ENCODE peak calls at places on chromosomes 6 and 20, in nine cellular contexts. One of them, this sample, is unnamed.

GRCh38 chr6:11595903-11596302 is 58.4 kb downstream of the TMEM170B start:
- DNase-seq in neuronal stem cell: no peak
- DNase-seq in mammary epithelial cell: no peak
- DNase-seq in left ventricle myocardium inferior: no peak
- DNase-seq in sigmoid colon: no peak
- DNase-seq in A673: peak; percentile 37
- DNase-seq in colonic mucosa: no peak
- DNase-seq in GM12878: no peak
- DNase-seq in uterus: no peak
- DNase-seq in this sample: no peak

GRCh38 chr6:163296835-163297519 is 117.5 kb upstream of the QKI start:
- DNase-seq in neuronal stem cell: no peak
- DNase-seq in mammary epithelial cell: no peak
- DNase-seq in left ventricle myocardium inferior: no peak
- DNase-seq in sigmoid colon: no peak
- DNase-seq in A673: no peak
- DNase-seq in colonic mucosa: no peak
- DNase-seq in GM12878: no peak
- DNase-seq in uterus: no peak
- DNase-seq in this sample: no peak

GRCh38 chr6:17115251-17116089 is 13.6 kb downstream of the STMND1 start:
- DNase-seq in neuronal stem cell: no peak
- DNase-seq in mammary epithelial cell: peak; percentile 79
- DNase-seq in left ventricle myocardium inferior: no peak
- DNase-seq in sigmoid colon: no peak
- DNase-seq in A673: no peak
- DNase-seq in colonic mucosa: no peak
- DNase-seq in GM12878: no peak
- DNase-seq in uterus: no peak
- DNase-seq in this sample: peak; percentile 70

GRCh38 chr6:106514281-106514885 is 114.9 kb downstream of the RTN4IP1 start:
- DNase-seq in neuronal stem cell: no peak
- DNase-seq in mammary epithelial cell: peak; percentile 40
- DNase-seq in left ventricle myocardium inferior: no peak
- DNase-seq in sigmoid colon: no peak
- DNase-seq in A673: no peak
- DNase-seq in colonic mucosa: no peak
- DNase-seq in GM12878: no peak
- DNase-seq in uterus: no peak
- DNase-seq in this sample: no peak

GRCh38 chr6:84921891-84922290 is 157.5 kb upstream of the TBX18 start:
- DNase-seq in neuronal stem cell: no peak
- DNase-seq in mammary epithelial cell: no peak
- DNase-seq in left ventricle myocardium inferior: no peak
- DNase-seq in sigmoid colon: no peak
- DNase-seq in A673: no peak
- DNase-seq in colonic mucosa: no peak
- DNase-seq in GM12878: no peak
- DNase-seq in uterus: no peak
- DNase-seq in this sample: no peak

GRCh38 chr6:149694926-149695325 is 23.0 kb downstream of the LATS1 start:
- DNase-seq in neuronal stem cell: no peak
- DNase-seq in mammary epithelial cell: no peak
- DNase-seq in left ventricle myocardium inferior: no peak
- DNase-seq in sigmoid colon: no peak
- DNase-seq in A673: no peak
- DNase-seq in colonic mucosa: no peak
- DNase-seq in GM12878: no peak
- DNase-seq in uterus: no peak
- DNase-seq in this sample: no peak

GRCh38 chr20:53884859-53885654 is 185.3 kb downstream of the BCAS1 start:
- DNase-seq in neuronal stem cell: no peak
- DNase-seq in mammary epithelial cell: no peak
- DNase-seq in left ventricle myocardium inferior: no peak
- DNase-seq in sigmoid colon: no peak
- DNase-seq in A673: no peak
- DNase-seq in colonic mucosa: no peak
- DNase-seq in GM12878: no peak
- DNase-seq in uterus: no peak
- DNase-seq in this sample: no peak

GRCh38 chr20:60053125-60053812 is 95.0 kb downstream of the CDH26 start:
- DNase-seq in neuronal stem cell: no peak
- DNase-seq in mammary epithelial cell: no peak
- DNase-seq in left ventricle myocardium inferior: no peak
- DNase-seq in sigmoid colon: no peak
- DNase-seq in A673: no peak
- DNase-seq in colonic mucosa: no peak
- DNase-seq in GM12878: no peak
- DNase-seq in uterus: no peak
- DNase-seq in this sample: no peak

GRCh38 chr6:56199956-56200355 is 47.4 kb downstream of the COL21A1 start:
- DNase-seq in neuronal stem cell: no peak
- DNase-seq in mammary epithelial cell: peak; percentile 52
- DNase-seq in left ventricle myocardium inferior: no peak
- DNase-seq in sigmoid colon: no peak
- DNase-seq in A673: no peak
- DNase-seq in colonic mucosa: no peak
- DNase-seq in GM12878: no peak
- DNase-seq in uterus: no peak
- DNase-seq in this sample: no peak

DNA sequence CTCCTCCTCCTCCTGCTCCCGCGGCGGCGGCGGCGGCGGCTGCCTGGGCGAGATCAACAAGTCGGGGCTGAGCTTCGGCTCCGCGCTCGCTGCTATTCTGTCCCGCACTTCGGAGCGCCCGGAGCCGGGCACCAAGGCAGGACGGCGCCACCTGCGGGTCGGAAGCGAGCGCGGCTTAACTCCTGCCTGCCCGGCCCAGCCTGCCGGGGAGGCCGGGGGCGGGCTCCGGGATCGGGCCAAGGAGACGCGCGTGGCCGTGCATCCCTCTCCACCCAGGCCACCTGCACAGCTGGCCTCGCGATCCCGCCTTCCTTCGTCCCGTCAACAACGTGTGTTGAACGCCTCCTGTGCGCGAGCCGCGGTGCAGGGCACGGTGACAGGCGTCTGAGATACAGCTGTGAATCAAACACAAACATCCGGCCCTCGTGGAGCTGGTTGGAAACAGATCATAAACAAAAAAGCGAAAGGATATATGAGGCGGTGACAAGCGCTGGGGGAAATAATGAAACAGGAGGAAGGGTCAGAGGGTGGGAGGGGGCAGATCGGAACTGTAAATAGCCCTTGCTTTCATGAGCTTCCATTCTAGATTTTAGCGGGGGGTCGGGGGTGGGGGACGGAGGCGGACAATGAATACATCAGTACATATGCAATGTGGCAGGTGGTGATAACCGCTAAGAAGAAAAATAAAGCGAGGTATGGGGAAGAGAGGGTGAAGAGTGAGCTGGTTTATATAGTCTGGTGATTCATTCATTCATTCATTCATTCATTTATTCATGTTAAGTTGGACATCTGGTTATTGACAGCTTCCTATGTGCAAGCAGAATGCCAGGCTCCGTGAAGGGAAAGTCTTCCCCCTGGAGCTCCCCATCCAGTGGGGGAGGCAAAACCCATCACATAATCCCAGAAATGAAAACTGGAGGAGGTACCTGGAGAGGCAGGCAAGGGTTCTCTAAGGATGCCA is 2.0 kb upstream of the KCNB1 start:
- DNase-seq in neuronal stem cell: peak; percentile 84
- DNase-seq in mammary epithelial cell: peak; percentile 73
- DNase-seq in left ventricle myocardium inferior: peak; percentile 78
- DNase-seq in sigmoid colon: peak; percentile 92
- DNase-seq in A673: peak; percentile 86
- DNase-seq in colonic mucosa: peak; percentile 64
- DNase-seq in GM12878: no peak
- DNase-seq in uterus: peak; percentile 83
- DNase-seq in this sample: peak; percentile 90
- H3K27me3 ChIP-seq in neuronal stem cell: peaks cover 17% of the 10 kb centered on the region
- H3K27me3 ChIP-seq in mammary epithelial cell: peaks cover 4% of the 10 kb centered on the region
- H3K27me3 ChIP-seq in left ventricle myocardium inferior: peaks cover 78% of the 10 kb centered on the region
- H3K27me3 ChIP-seq in sigmoid colon: peaks cover 3% of the 10 kb centered on the region
- H3K27me3 ChIP-seq in A673: peaks cover 74% of the 10 kb centered on the region
- H3K27me3 ChIP-seq in colonic mucosa: peaks cover 23% of the 10 kb centered on the region
- H3K27me3 ChIP-seq in GM12878: peaks cover 7% of the 10 kb centered on the region
- H3K27me3 ChIP-seq in uterus: no peaks in the 10 kb centered on the region
- H3K27me3 ChIP-seq in this sample: no peaks in the 10 kb centered on the region

DNA sequence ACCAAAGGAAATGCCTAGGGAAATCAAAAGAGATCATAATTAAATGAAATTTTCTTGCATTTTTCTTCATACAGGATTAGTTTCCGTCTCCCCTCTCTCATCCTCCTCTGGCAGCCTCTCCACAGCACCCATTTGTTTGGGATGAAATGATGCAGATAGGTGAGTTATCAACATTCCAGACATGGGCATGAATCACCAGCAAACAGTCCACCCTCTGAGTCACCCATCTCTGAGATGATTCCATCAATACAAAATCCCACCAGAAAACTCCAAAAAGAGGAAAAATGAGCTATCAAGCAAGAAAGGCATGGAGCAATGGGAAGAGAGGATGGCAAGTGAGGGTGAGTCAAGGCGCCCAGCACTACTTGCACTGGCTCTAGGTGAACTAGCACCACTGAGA is 11.4 kb downstream of the MC3R start:
- DNase-seq in neuronal stem cell: no peak
- DNase-seq in mammary epithelial cell: peak; percentile 11
- DNase-seq in left ventricle myocardium inferior: no peak
- DNase-seq in sigmoid colon: no peak
- DNase-seq in A673: no peak
- DNase-seq in colonic mucosa: no peak
- DNase-seq in GM12878: no peak
- DNase-seq in uterus: no peak
- DNase-seq in this sample: no peak
- H3K9me3 ChIP-seq in neuronal stem cell: no peaks in the 10 kb centered on the region
- H3K9me3 ChIP-seq in mammary epithelial cell: no peaks in the 10 kb centered on the region
- H3K9me3 ChIP-seq in left ventricle myocardium inferior: no peaks in the 10 kb centered on the region
- H3K9me3 ChIP-seq in sigmoid colon: no peaks in the 10 kb centered on the region
- H3K9me3 ChIP-seq in A673: no peaks in the 10 kb centered on the region
- H3K9me3 ChIP-seq in colonic mucosa: no peaks in the 10 kb centered on the region
- H3K9me3 ChIP-seq in GM12878: no peaks in the 10 kb centered on the region
- H3K9me3 ChIP-seq in uterus: no peaks in the 10 kb centered on the region
- H3K9me3 ChIP-seq in this sample: no peaks in the 10 kb centered on the region

GRCh38 chr6:3263091-3263490 is 4.3 kb downstream of the PSMG4 start:
- DNase-seq in neuronal stem cell: no peak
- DNase-seq in mammary epithelial cell: no peak
- DNase-seq in left ventricle myocardium inferior: no peak
- DNase-seq in sigmoid colon: no peak
- DNase-seq in A673: no peak
- DNase-seq in colonic mucosa: no peak
- DNase-seq in GM12878: no peak
- DNase-seq in uterus: no peak
- DNase-seq in this sample: no peak
- H3K36me3 ChIP-seq in neuronal stem cell: peaks cover 19% of the 10 kb centered on the region
- H3K36me3 ChIP-seq in mammary epithelial cell: peaks cover 6% of the 10 kb centered on the region
- H3K36me3 ChIP-seq in left ventricle myocardium inferior: peaks cover 23% of the 10 kb centered on the region
- H3K36me3 ChIP-seq in sigmoid colon: no peaks in the 10 kb centered on the region
- H3K36me3 ChIP-seq in A673: peaks cover 20% of the 10 kb centered on the region
- H3K36me3 ChIP-seq in colonic mucosa: no peaks in the 10 kb centered on the region
- H3K36me3 ChIP-seq in GM12878: peaks cover 13% of the 10 kb centered on the region
- H3K36me3 ChIP-seq in uterus: no peaks in the 10 kb centered on the region
- H3K36me3 ChIP-seq in this sample: peaks cover 6% of the 10 kb centered on the region

GRCh38 chr6:165849539-165850430 is 186.7 kb upstream of the PDE10A start:
- DNase-seq in neuronal stem cell: no peak
- DNase-seq in mammary epithelial cell: no peak
- DNase-seq in left ventricle myocardium inferior: no peak
- DNase-seq in sigmoid colon: peak; percentile 79
- DNase-seq in A673: no peak
- DNase-seq in colonic mucosa: no peak
- DNase-seq in GM12878: no peak
- DNase-seq in uterus: peak; percentile 50
- DNase-seq in this sample: no peak
- H3K27me3 ChIP-seq in neuronal stem cell: peaks cover 6% of the 10 kb centered on the region
- H3K27me3 ChIP-seq in mammary epithelial cell: no peaks in the 10 kb centered on the region
- H3K27me3 ChIP-seq in left ventricle myocardium inferior: peaks cover 37% of the 10 kb centered on the region
- H3K27me3 ChIP-seq in sigmoid colon: peaks cover 31% of the 10 kb centered on the region
- H3K27me3 ChIP-seq in A673: peaks cover 81% of the 10 kb centered on the region
- H3K27me3 ChIP-seq in colonic mucosa: peaks cover 19% of the 10 kb centered on the region
- H3K27me3 ChIP-seq in GM12878: no peaks in the 10 kb centered on the region
- H3K27me3 ChIP-seq in uterus: peaks cover 3% of the 10 kb centered on the region
- H3K27me3 ChIP-seq in this sample: no peaks in the 10 kb centered on the region

GRCh38 chr6:41445268-41445667 is 100.9 kb upstream of the FOXP4 start:
- DNase-seq in neuronal stem cell: no peak
- DNase-seq in mammary epithelial cell: no peak
- DNase-seq in left ventricle myocardium inferior: no peak
- DNase-seq in sigmoid colon: no peak
- DNase-seq in A673: peak; percentile 57
- DNase-seq in colonic mucosa: no peak
- DNase-seq in GM12878: no peak
- DNase-seq in uterus: no peak
- DNase-seq in this sample: no peak
- H3K9me3 ChIP-seq in neuronal stem cell: no peaks in the 10 kb centered on the region
- H3K9me3 ChIP-seq in mammary epithelial cell: no peaks in the 10 kb centered on the region
- H3K9me3 ChIP-seq in left ventricle myocardium inferior: no peaks in the 10 kb centered on the region
- H3K9me3 ChIP-seq in sigmoid colon: no peaks in the 10 kb centered on the region
- H3K9me3 ChIP-seq in A673: no peaks in the 10 kb centered on the region
- H3K9me3 ChIP-seq in colonic mucosa: no peaks in the 10 kb centered on the region
- H3K9me3 ChIP-seq in GM12878: no peaks in the 10 kb centered on the region
- H3K9me3 ChIP-seq in uterus: no peaks in the 10 kb centered on the region
- H3K9me3 ChIP-seq in this sample: no peaks in the 10 kb centered on the region

DNA sequence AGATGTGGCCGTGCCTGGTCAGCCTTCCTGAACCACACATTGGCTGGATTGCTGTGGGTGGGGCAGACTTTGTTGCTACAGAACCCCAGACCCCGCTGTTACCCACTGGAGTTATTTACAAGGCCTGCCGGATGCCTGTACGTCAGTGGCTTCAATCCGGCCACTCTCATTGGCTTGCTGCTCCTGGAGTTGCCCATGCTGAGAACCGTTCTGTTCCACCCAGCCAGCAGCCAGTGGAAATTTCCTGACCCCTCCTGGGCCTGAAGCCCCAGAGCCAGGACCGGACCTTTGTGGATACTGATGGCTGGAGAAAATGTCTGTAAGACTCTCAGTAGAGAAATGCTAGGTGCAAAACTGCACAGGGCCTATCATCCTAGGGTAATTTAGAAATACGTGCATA is 101.9 kb downstream of the TFAP2C start:
- DNase-seq in neuronal stem cell: no peak
- DNase-seq in mammary epithelial cell: no peak
- DNase-seq in left ventricle myocardium inferior: no peak
- DNase-seq in sigmoid colon: no peak
- DNase-seq in A673: no peak
- DNase-seq in colonic mucosa: no peak
- DNase-seq in GM12878: no peak
- DNase-seq in uterus: no peak
- DNase-seq in this sample: no peak
- H3K36me3 ChIP-seq in neuronal stem cell: no peaks in the 10 kb centered on the region
- H3K36me3 ChIP-seq in mammary epithelial cell: no peaks in the 10 kb centered on the region
- H3K36me3 ChIP-seq in left ventricle myocardium inferior: no peaks in the 10 kb centered on the region
- H3K36me3 ChIP-seq in sigmoid colon: no peaks in the 10 kb centered on the region
- H3K36me3 ChIP-seq in A673: no peaks in the 10 kb centered on the region
- H3K36me3 ChIP-seq in colonic mucosa: no peaks in the 10 kb centered on the region
- H3K36me3 ChIP-seq in GM12878: no peaks in the 10 kb centered on the region
- H3K36me3 ChIP-seq in uterus: no peaks in the 10 kb centered on the region
- H3K36me3 ChIP-seq in this sample: no peaks in the 10 kb centered on the region

This sample was measured in MG63.